ENCODE peak calls at places on chromosome 10, in ten cellular contexts. J, K, D, X, O, P, V, M, N and Z are unnamed samples.

GRCh38 chr10:49762566-49762877 is 399 bp upstream of the OGDHL start:
- DNase-seq in X (no peak), J (no peak), N (no peak), V (no peak), M (no peak), K (no peak), P (no peak), D (no peak), O (no peak), Z (no peak)

GRCh38 chr10:129491123-129491734 is 24.2 kb downstream of the MGMT start:
- DNase-seq in V (no peak), K (no peak), N (peak; percentile 7), D (no peak), M (peak; percentile 10), O (no peak), J (peak; percentile 24), P (no peak), X (peak; percentile 9), Z (peak; percentile 50)

GRCh38 chr10:21424511-21424910 is 101.0 kb downstream of the SKIDA1 start:
- DNase-seq in J (no peak), N (no peak), O (no peak), M (peak; percentile 61), D (no peak), P (no peak), X (no peak), V (no peak), K (no peak), Z (no peak)

GRCh38 chr10:24503627-24504320 is 219.9 kb downstream of the ARHGAP21 start:
- DNase-seq in D (no peak), X (peak; percentile 59), P (no peak), V (no peak), J (peak; percentile 48), N (peak; percentile 54), M (peak; percentile 90), K (no peak), O (no peak), Z (peak; percentile 79)

GRCh38 chr10:51468424-51468823 is 231.0 kb downstream of the CSTF2T start:
- DNase-seq in V (no peak), M (no peak), D (no peak), J (no peak), N (no peak), K (no peak), P (no peak), X (no peak), O (no peak), Z (no peak)

GRCh38 chr10:35933940-35934636 is 292.0 kb upstream of the FZD8 start:
- DNase-seq in X (no peak), M (no peak), N (no peak), K (no peak), O (no peak), D (no peak), V (no peak), J (no peak), P (no peak), Z (no peak)

GRCh38 chr10:31698169-31698890 is 230.3 kb downstream of the ARHGAP12 start:
- DNase-seq in P (no peak), V (peak; percentile 74), X (peak; percentile 94), D (no peak), N (no peak), O (no peak), J (no peak), K (no peak), M (peak; percentile 91), Z (no peak)

GRCh38 chr10:15419279-15419874 is 48.3 kb upstream of the FAM171A1 start:
- DNase-seq in N (peak; percentile 20), O (no peak), K (no peak), V (peak; percentile 50), X (peak; percentile 64), D (no peak), P (no peak), M (peak; percentile 42), J (peak; percentile 48), Z (peak; percentile 74)

GRCh38 chr10:113007343-113007771 is 57.3 kb downstream of the TCF7L2 start:
- DNase-seq in M (no peak), P (no peak), J (no peak), O (no peak), X (no peak), V (no peak), K (no peak), N (no peak), D (peak; percentile 3), Z (no peak)

GRCh38 chr10:93751832-93752231 is 5.9 kb upstream of the LGI1 start:
- DNase-seq in N (peak; percentile 7), P (no peak), J (peak; percentile 34), X (peak; percentile 40), K (no peak), O (no peak), D (no peak), V (no peak), M (peak; percentile 16), Z (peak; percentile 40)

GRCh38 chr10:121558246-121558645 is 40.0 kb downstream of the FGFR2 start:
- DNase-seq in P (no peak), X (no peak), K (no peak), J (no peak), M (no peak), V (no peak), O (no peak), N (no peak), D (no peak), Z (no peak)

GRCh38 chr10:21368022-21368582 is 157.4 kb downstream of the SKIDA1 start:
- DNase-seq in P (no peak), K (no peak), N (no peak), V (no peak), O (no peak), D (no peak), X (no peak), M (no peak), J (no peak), Z (no peak)

GRCh38 chr10:15518256-15518655 is 147.2 kb upstream of the FAM171A1 start:
- DNase-seq in K (no peak), J (no peak), P (no peak), M (no peak), D (no peak), X (peak; percentile 15), O (no peak), N (peak; percentile 83), V (no peak), Z (no peak)

GRCh38 chr10:70664702-70665195 is 7.6 kb upstream of the ADAMTS14 start:
- DNase-seq in D (no peak), O (no peak), K (no peak), X (peak; percentile 94), J (no peak), V (no peak), M (peak; percentile 95), P (no peak), N (peak; percentile 97), Z (no peak)

GRCh38 chr10:31947144-31947926 is 18.7 kb upstream of the ARHGAP12 start:
- DNase-seq in N (peak; percentile 84), V (peak; percentile 52), J (peak; percentile 79), P (no peak), X (peak; percentile 94), M (peak; percentile 95), K (no peak), D (no peak), O (no peak), Z (no peak)

GRCh38 chr10:129971381-129972144 is 7.5 kb upstream of the EBF3 start:
- DNase-seq in N (no peak), O (peak; percentile 66), D (no peak), M (peak; percentile 22), P (peak; percentile 70), K (peak; percentile 79), V (peak; percentile 29), X (peak; percentile 79), J (no peak), Z (peak; percentile 78)

GRCh38 chr10:102714621-102715455 is at the start of gene SFXN2:
- DNase-seq in M (no peak), P (peak; percentile 67), J (no peak), K (no peak), D (peak; percentile 29), V (no peak), X (no peak), O (peak; percentile 86), N (no peak), Z (peak; percentile 83)

GRCh38 chr10:96073722-96074121 is 30.3 kb downstream of the CCNJ start:
- DNase-seq in D (no peak), P (no peak), O (no peak), N (peak; percentile 75), M (peak; percentile 85), K (no peak), V (no peak), X (peak; percentile 60), J (peak; percentile 3), Z (no peak)

GRCh38 chr10:48678041-48678440 is 6.6 kb upstream of the WDFY4 start:
- DNase-seq in X (no peak), O (no peak), K (no peak), V (no peak), M (no peak), N (no peak), P (no peak), D (no peak), J (no peak), Z (peak; percentile 70)
- H3K27ac ChIP-seq in X (no peak overlapping the region), O (no peak overlapping the region), K (no peak overlapping the region), V (no peak overlapping the region), M (no peak overlapping the region), N (no peak overlapping the region), P (no peak overlapping the region), D (no peak overlapping the region), J (no peak overlapping the region), Z (peak overlapping the region; percentile 97)

DNA sequence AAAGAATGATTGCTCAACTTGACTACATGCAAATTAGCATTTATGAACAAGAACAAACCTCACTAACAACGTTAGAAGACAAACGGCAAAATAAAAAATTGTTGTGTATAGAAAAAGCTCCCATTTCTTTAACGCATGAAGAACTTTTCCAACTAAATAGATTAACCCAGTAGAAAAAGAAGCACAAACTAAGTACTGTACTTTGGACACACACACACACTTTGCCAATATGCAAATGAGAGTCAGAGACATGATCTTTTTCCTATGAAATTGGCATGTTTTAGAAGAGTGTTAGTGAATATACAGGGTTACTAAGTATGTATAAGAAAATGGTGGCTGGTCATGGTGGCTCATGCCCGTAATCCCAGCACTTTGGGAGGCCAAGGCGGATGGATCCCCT is 355.6 kb downstream of the SH2D4B start:
- DNase-seq in D (no peak), O (no peak), N (no peak), J (no peak), M (no peak), V (no peak), K (no peak), P (no peak), X (no peak), Z (no peak)
- H3K27ac ChIP-seq in D (no peak overlapping the region), O (no peak overlapping the region), N (no peak overlapping the region), J (no peak overlapping the region), M (no peak overlapping the region), V (no peak overlapping the region), K (no peak overlapping the region), P (no peak overlapping the region), X (no peak overlapping the region), Z (no peak overlapping the region)

GRCh38 chr10:124733566-124734245 is 10.5 kb downstream of the FAM53B start:
- DNase-seq in P (no peak), O (no peak), V (no peak), D (no peak), X (no peak), K (no peak), N (no peak), M (no peak), J (no peak), Z (no peak)
- H3K27ac ChIP-seq in P (peak overlapping the region; percentile 71), O (no peak overlapping the region), V (peak overlapping the region; percentile 78), D (peak overlapping the region; percentile 97), X (peak overlapping the region; percentile 92), K (peak overlapping the region; percentile 89), N (peak overlapping the region; percentile 77), M (no peak overlapping the region), J (no peak overlapping the region), Z (peak overlapping the region; percentile 21)

DNA sequence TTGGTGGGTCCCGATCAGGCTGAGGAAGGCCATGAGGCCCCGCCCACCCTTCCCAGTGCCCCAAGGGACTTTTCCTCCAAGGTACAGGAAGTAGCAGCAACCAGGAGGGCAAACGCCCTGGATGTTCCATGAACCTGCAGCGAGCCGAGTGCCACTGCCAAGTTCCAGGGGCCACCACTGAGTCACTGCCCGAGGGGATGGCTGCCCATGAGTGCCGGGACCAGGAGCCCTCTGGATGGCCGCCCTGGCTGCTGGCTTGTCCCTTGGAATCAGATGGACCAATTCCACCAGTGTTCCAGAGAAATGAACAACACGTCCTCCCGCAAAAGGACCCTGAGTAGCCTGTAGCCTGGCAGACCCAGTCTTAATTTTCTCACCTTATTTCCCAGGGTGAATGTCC is 74.2 kb downstream of the ZRANB1 start:
- DNase-seq in O (peak; percentile 55), M (no peak), X (no peak), K (peak; percentile 63), P (no peak), V (peak; percentile 49), D (no peak), J (no peak), N (no peak), Z (no peak)
- H3K27ac ChIP-seq in O (no peak overlapping the region), M (no peak overlapping the region), X (no peak overlapping the region), K (peak overlapping the region; percentile 65), P (peak overlapping the region; percentile 53), V (peak overlapping the region; percentile 68), D (no peak overlapping the region), J (no peak overlapping the region), N (no peak overlapping the region), Z (no peak overlapping the region)